ENCODE peak calls at places on chromosomes 3 and 15, in six cellular contexts. Y is endothelial cell, G is fibroblast of mammary gland, B is tibial artery, N is HCT116, O is MM.1S. E is an unnamed sample.

GRCh38 chr3:47652142-47652541 is 73.5 kb upstream of the CSPG5 start:
- DNase-seq in G (no peak), B (no peak), Y (no peak), N (no peak), O (no peak), E (no peak)

GRCh38 chr3:66099541-66100065 is 60.9 kb upstream of the MAGI1 start:
- DNase-seq in G (no peak), B (no peak), N (no peak), O (no peak), Y (no peak), E (no peak)

GRCh38 chr3:16134173-16134928 is 40.1 kb upstream of the GALNT15 start:
- DNase-seq in Y (no peak), G (no peak), O (no peak), B (no peak), N (no peak), E (no peak)

GRCh38 chr3:189824629-189825312 is 193.6 kb downstream of the TP63 start:
- DNase-seq in O (no peak), Y (no peak), G (peak), N (no peak), B (no peak), E (no peak)

GRCh38 chr15:31607656-31608055 is 281.0 kb downstream of the KLF13 start:
- DNase-seq in B (no peak), N (no peak), Y (no peak), G (no peak), O (no peak), E (no peak)

GRCh38 chr15:49831206-49831965 is 210.5 kb downstream of the DTWD1 start:
- DNase-seq in B (peak), G (peak), N (no peak), Y (no peak), O (no peak), E (no peak)

GRCh38 chr15:23647421-23648375 is at the start of gene MAGEL2:
- DNase-seq in O (no peak), B (no peak), Y (peak), N (no peak), G (no peak), E (no peak)

GRCh38 chr15:64775551-64776401 is at the start of gene RBPMS2:
- DNase-seq in N (no peak), G (no peak), O (no peak), B (no peak), Y (peak), E (peak)

GRCh38 chr15:34348735-34349300 is 5.7 kb downstream of the NUTM1 start:
- DNase-seq in B (no peak), N (no peak), G (no peak), O (no peak), Y (no peak), E (no peak)

GRCh38 chr3:27681249-27681748 is 40.8 kb downstream of the EOMES start:
- DNase-seq in N (peak), Y (peak), G (peak), O (peak), B (no peak), E (peak)

GRCh38 chr3:166685246-166685645 is 694.9 kb downstream of the ZBBX start:
- DNase-seq in B (no peak), N (no peak), O (peak), Y (no peak), G (no peak), E (no peak)

GRCh38 chr15:38688761-38689160 is 124.1 kb upstream of the RASGRP1 start:
- DNase-seq in Y (no peak), B (no peak), O (no peak), N (no peak), G (no peak), E (peak)

GRCh38 chr3:119018690-119019463 is 15.8 kb downstream of the IGSF11 start:
- DNase-seq in Y (no peak), O (no peak), B (no peak), N (no peak), G (no peak), E (no peak)

GRCh38 chr3:151843275-151843674 is 29.4 kb downstream of the AADAC start:
- DNase-seq in B (no peak), N (no peak), O (no peak), G (no peak), Y (no peak), E (no peak)

GRCh38 chr15:29107971-29108645 is 161.5 kb downstream of the NSMCE3 start:
- DNase-seq in G (no peak), N (no peak), O (no peak), B (no peak), Y (no peak), E (no peak)

GRCh38 chr15:52040167-52040900 is 21.3 kb downstream of the MAPK6 start:
- DNase-seq in B (no peak), N (no peak), G (peak), O (peak), Y (no peak), E (no peak)

DNA sequence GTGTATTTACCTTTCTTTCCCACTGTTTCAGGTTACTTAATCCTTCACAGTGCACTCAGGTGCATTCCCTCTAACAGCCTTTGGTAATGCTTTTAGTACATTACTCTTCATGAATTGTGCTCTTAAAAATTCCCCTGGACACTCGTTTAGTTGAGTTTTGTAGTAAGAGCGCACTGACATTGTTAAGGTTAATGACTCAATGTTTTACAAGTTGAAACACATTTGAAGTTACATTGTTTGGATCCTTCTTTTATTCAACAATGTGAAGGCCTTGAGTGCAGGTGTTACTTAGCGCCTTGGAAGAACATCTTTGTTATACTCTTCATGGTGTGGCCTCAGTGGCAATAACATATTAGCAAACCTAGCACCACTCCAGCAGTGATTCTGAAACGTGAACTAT is 739.6 kb downstream of the NAALADL2 start:
- DNase-seq in Y (no peak), B (no peak), O (no peak), G (no peak), N (no peak), E (no peak)
- TF ChIP-seq CTCF in Y (no peak), B (no peak), O (no peak), G (no peak), N (no peak), E (no peak)

DNA sequence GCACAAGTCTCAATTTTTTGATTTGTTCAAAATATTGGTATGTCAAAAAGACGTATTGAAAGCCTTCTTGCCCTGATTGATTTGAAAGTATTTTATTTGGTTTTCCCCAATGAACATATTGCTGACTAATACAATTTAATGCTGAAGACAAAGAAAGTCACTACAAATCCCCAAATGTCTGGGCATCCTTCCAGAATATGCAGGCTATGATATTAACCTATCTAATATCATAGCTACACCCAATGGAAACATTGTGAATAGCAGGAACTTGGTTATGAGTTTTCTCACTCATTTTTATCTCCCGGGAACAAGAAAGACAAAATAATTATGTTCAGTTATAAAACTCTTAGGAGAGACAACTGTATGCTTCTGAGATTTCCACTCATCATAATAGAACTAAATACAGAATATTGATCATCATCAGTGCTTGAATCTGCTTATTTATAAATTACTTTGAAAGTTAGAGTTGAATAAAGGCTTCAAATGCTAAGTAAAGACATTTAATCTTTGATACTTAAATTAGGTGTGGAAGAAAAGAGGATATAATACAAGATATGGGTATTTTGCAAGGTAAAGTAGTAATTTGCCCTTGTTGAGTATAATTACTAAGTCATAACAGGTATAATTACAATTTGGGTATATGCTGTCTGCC is 483.9 kb downstream of the RBMS3 start:
- DNase-seq in Y (no peak), B (no peak), N (peak), O (no peak), G (peak), E (no peak)
- TF ChIP-seq CTCF in Y (no peak), B (peak), N (peak), O (peak), G (peak), E (no peak)

DNA sequence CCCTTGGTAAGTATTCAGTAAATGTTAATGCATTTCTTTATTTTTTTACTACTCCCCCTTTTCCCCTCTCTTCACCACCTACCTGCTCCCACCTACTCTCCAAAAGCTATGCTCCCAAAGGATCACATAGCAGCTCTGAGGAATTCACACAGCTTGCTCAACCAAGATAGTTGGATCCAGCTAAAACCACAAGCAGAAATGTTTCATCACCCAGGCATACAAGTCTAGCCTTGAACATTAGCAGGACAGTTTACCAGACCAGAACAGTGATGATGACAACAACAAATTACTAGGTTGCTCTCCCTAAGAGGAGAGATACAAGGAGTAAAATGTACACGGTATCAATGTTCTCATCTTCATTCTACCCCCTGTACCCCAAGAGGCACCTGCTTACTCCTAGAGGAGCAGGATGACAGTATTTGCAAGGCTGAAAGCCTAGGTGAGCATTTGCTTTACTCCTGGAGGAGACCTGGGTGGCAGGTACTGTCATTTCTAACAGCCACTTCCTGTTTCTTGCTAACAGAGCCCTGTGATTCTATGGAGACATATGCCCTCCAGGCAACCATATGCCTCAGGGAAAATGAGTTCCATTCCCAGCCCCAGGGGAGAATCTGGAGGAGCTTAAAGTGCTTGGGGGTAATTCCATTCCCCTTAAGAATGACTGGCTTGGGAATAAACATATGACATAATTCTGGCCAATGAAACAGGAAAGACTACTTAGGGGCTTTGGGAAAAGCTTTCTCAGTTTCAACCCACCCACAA is 237.5 kb downstream of the NTRK3 start:
- DNase-seq in O (no peak), B (no peak), G (peak), N (no peak), Y (no peak), E (no peak)
- TF ChIP-seq CTCF in O (no peak), B (no peak), G (no peak), N (no peak), Y (no peak), E (no peak)

DNA sequence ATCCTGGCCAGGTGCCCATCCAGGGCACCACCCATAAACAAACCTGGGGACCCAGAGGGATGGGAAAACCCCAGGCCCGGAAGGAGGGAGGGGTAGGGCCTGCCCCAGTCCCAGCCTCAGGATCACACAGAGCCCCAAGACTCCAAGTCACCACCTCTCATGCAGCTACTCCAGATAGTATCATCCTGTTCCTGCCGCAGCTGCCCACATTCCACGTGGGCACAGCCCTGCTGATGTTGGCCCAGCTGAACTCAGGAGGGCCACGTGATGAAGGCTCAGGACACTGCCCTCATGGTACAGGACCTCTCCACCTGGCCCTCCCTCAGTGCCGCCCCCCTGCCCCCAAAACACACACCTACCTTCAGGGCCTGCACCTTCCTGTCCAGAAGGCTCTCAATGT is 69.5 kb downstream of the CACNA2D2 start:
- DNase-seq in B (no peak), N (no peak), G (no peak), Y (no peak), O (no peak), E (no peak)
- TF ChIP-seq CTCF in B (no peak), N (no peak), G (no peak), Y (no peak), O (no peak), E (no peak)

GRCh38 chr3:82741346-82741745 is 979.9 kb upstream of the GBE1 start:
- DNase-seq in B (no peak), N (no peak), O (no peak), Y (no peak), G (no peak), E (no peak)
- TF ChIP-seq CTCF in B (no peak), N (no peak), O (no peak), Y (no peak), G (no peak), E (no peak)